ENCODE peak calls at places on chromosomes 3 and 15, in nine cellular contexts. One of them, this sample, is unnamed.

GRCh38 chr15:64521726-64522164 is 61.4 kb downstream of the ZNF609 start:
- DNase-seq in adrenal gland: peak; percentile 88
- DNase-seq in hepatocyte: peak; percentile 38
- DNase-seq in iPS DF 6.9: no peak
- DNase-seq in H7: peak; percentile 22
- DNase-seq in tibial nerve: no peak
- DNase-seq in neuronal stem cell: peak; percentile 9
- DNase-seq in heart left ventricle: peak; percentile 50
- DNase-seq in psoas muscle: no peak
- DNase-seq in this sample: peak; percentile 93

GRCh38 chr3:129121792-129122696 is at the start of gene RAB43:
- DNase-seq in heart left ventricle: peak; percentile 89
- DNase-seq in tibial nerve: peak; percentile 78
- DNase-seq in neuronal stem cell: peak; percentile 96
- DNase-seq in H7: peak; percentile 100
- DNase-seq in hepatocyte: peak; percentile 97
- DNase-seq in iPS DF 6.9: peak; percentile 90
- DNase-seq in psoas muscle: peak; percentile 92
- DNase-seq in adrenal gland: peak; percentile 94
- DNase-seq in this sample: peak; percentile 76

GRCh38 chr15:29822685-29823459 is 604 bp upstream of the TJP1 start:
- DNase-seq in neuronal stem cell: no peak
- DNase-seq in adrenal gland: peak; percentile 89
- DNase-seq in iPS DF 6.9: no peak
- DNase-seq in hepatocyte: peak; percentile 76
- DNase-seq in H7: peak; percentile 37
- DNase-seq in heart left ventricle: peak; percentile 79
- DNase-seq in tibial nerve: no peak
- DNase-seq in psoas muscle: peak; percentile 88
- DNase-seq in this sample: peak; percentile 59

GRCh38 chr15:83837946-83838571 is 184.1 kb downstream of the ADAMTSL3 start:
- DNase-seq in iPS DF 6.9: no peak
- DNase-seq in H7: peak; percentile 62
- DNase-seq in heart left ventricle: peak; percentile 55
- DNase-seq in adrenal gland: peak; percentile 54
- DNase-seq in hepatocyte: peak; percentile 52
- DNase-seq in psoas muscle: no peak
- DNase-seq in tibial nerve: no peak
- DNase-seq in neuronal stem cell: peak; percentile 23
- DNase-seq in this sample: peak; percentile 26

GRCh38 chr3:157120071-157120892 is 39.7 kb downstream of the CCNL1 start:
- DNase-seq in adrenal gland: no peak
- DNase-seq in heart left ventricle: no peak
- DNase-seq in H7: peak; percentile 41
- DNase-seq in iPS DF 6.9: no peak
- DNase-seq in psoas muscle: no peak
- DNase-seq in tibial nerve: no peak
- DNase-seq in hepatocyte: peak; percentile 68
- DNase-seq in neuronal stem cell: no peak
- DNase-seq in this sample: no peak

GRCh38 chr3:79018671-79019136 is 749.1 kb downstream of the ROBO1 start:
- DNase-seq in neuronal stem cell: peak; percentile 49
- DNase-seq in H7: peak; percentile 78
- DNase-seq in hepatocyte: peak; percentile 70
- DNase-seq in heart left ventricle: peak; percentile 61
- DNase-seq in tibial nerve: peak; percentile 23
- DNase-seq in adrenal gland: peak; percentile 72
- DNase-seq in psoas muscle: peak; percentile 81
- DNase-seq in iPS DF 6.9: peak; percentile 20
- DNase-seq in this sample: peak; percentile 72

GRCh38 chr15:86663304-86663703 is 583.6 kb downstream of the AGBL1 start:
- DNase-seq in iPS DF 6.9: no peak
- DNase-seq in neuronal stem cell: no peak
- DNase-seq in adrenal gland: no peak
- DNase-seq in psoas muscle: no peak
- DNase-seq in heart left ventricle: no peak
- DNase-seq in tibial nerve: no peak
- DNase-seq in hepatocyte: no peak
- DNase-seq in H7: no peak
- DNase-seq in this sample: no peak

GRCh38 chr15:29674661-29675533 is 147.4 kb downstream of the TJP1 start:
- DNase-seq in H7: peak; percentile 99
- DNase-seq in iPS DF 6.9: peak; percentile 67
- DNase-seq in neuronal stem cell: peak; percentile 76
- DNase-seq in heart left ventricle: peak; percentile 46
- DNase-seq in tibial nerve: no peak
- DNase-seq in hepatocyte: peak; percentile 92
- DNase-seq in psoas muscle: no peak
- DNase-seq in adrenal gland: no peak
- DNase-seq in this sample: no peak

GRCh38 chr3:156507285-156507684 is 47.6 kb downstream of the SSR3 start:
- DNase-seq in heart left ventricle: no peak
- DNase-seq in adrenal gland: no peak
- DNase-seq in tibial nerve: no peak
- DNase-seq in H7: no peak
- DNase-seq in psoas muscle: no peak
- DNase-seq in neuronal stem cell: no peak
- DNase-seq in hepatocyte: no peak
- DNase-seq in iPS DF 6.9: no peak
- DNase-seq in this sample: peak; percentile 27

GRCh38 chr15:60575995-60576394 is 97.1 kb upstream of the ICE2 start:
- DNase-seq in adrenal gland: no peak
- DNase-seq in H7: no peak
- DNase-seq in iPS DF 6.9: no peak
- DNase-seq in tibial nerve: no peak
- DNase-seq in heart left ventricle: no peak
- DNase-seq in psoas muscle: no peak
- DNase-seq in neuronal stem cell: no peak
- DNase-seq in hepatocyte: peak; percentile 25
- DNase-seq in this sample: peak; percentile 21

GRCh38 chr3:67654832-67655152 is 380 bp upstream of the SUCLG2 start:
- DNase-seq in iPS DF 6.9: no peak
- DNase-seq in H7: no peak
- DNase-seq in neuronal stem cell: no peak
- DNase-seq in adrenal gland: no peak
- DNase-seq in heart left ventricle: no peak
- DNase-seq in psoas muscle: no peak
- DNase-seq in hepatocyte: no peak
- DNase-seq in tibial nerve: peak; percentile 9
- DNase-seq in this sample: no peak

GRCh38 chr15:62112616-62113593 is 46.1 kb downstream of the C2CD4A start:
- DNase-seq in tibial nerve: no peak
- DNase-seq in psoas muscle: no peak
- DNase-seq in heart left ventricle: no peak
- DNase-seq in hepatocyte: peak; percentile 81
- DNase-seq in H7: no peak
- DNase-seq in neuronal stem cell: no peak
- DNase-seq in adrenal gland: peak; percentile 90
- DNase-seq in iPS DF 6.9: no peak
- DNase-seq in this sample: peak; percentile 96

GRCh38 chr3:163071684-163072083 is 1575.1 kb downstream of the OTOL1 start:
- DNase-seq in H7: no peak
- DNase-seq in tibial nerve: no peak
- DNase-seq in neuronal stem cell: no peak
- DNase-seq in psoas muscle: no peak
- DNase-seq in iPS DF 6.9: no peak
- DNase-seq in heart left ventricle: no peak
- DNase-seq in adrenal gland: no peak
- DNase-seq in hepatocyte: no peak
- DNase-seq in this sample: peak; percentile 17

DNA sequence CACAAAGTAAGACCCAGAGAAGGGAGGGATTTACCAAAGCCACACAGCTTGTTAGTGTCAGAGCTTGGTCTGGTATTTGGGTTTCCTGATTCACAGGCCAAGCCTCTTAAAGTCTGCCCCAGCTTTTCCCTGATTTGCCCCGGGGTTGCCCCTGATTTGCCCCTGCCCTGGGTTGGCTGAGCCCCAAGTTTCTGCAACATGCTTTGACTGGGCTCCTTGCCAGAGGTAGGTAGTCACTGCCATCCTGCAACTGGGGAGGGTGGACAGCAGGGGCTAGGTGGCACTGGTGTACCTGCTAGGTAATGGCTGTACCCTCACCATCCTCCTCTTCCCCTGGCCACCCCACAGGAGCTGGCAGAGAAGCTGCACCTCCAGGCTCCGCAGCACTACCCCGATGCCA is 2.5 kb downstream of the MPI start:
- DNase-seq in hepatocyte: no peak
- DNase-seq in iPS DF 6.9: no peak
- DNase-seq in heart left ventricle: peak; percentile 37
- DNase-seq in neuronal stem cell: no peak
- DNase-seq in tibial nerve: no peak
- DNase-seq in H7: no peak
- DNase-seq in adrenal gland: no peak
- DNase-seq in psoas muscle: peak; percentile 41
- DNase-seq in this sample: peak; percentile 57
- H3K36me3 ChIP-seq in hepatocyte: no peaks in the 10 kb centered on the region
- H3K36me3 ChIP-seq in iPS DF 6.9: peaks cover 9% of the 10 kb centered on the region
- H3K36me3 ChIP-seq in heart left ventricle: peaks cover 21% of the 10 kb centered on the region
- H3K36me3 ChIP-seq in neuronal stem cell: peaks cover 30% of the 10 kb centered on the region
- H3K36me3 ChIP-seq in tibial nerve: peaks cover 3% of the 10 kb centered on the region
- H3K36me3 ChIP-seq in H7: peaks cover 24% of the 10 kb centered on the region
- H3K36me3 ChIP-seq in adrenal gland: peaks cover 33% of the 10 kb centered on the region
- H3K36me3 ChIP-seq in psoas muscle: peaks cover 6% of the 10 kb centered on the region
- H3K36me3 ChIP-seq in this sample: peaks cover 9% of the 10 kb centered on the region

GRCh38 chr3:49512791-49513355 is 41.4 kb upstream of the BSN start:
- DNase-seq in adrenal gland: no peak
- DNase-seq in H7: no peak
- DNase-seq in tibial nerve: no peak
- DNase-seq in psoas muscle: no peak
- DNase-seq in hepatocyte: no peak
- DNase-seq in iPS DF 6.9: no peak
- DNase-seq in neuronal stem cell: no peak
- DNase-seq in heart left ventricle: no peak
- DNase-seq in this sample: no peak
- H3K36me3 ChIP-seq in adrenal gland: peaks cover 10% of the 10 kb centered on the region
- H3K36me3 ChIP-seq in H7: peaks cover 20% of the 10 kb centered on the region
- H3K36me3 ChIP-seq in tibial nerve: no peaks in the 10 kb centered on the region
- H3K36me3 ChIP-seq in psoas muscle: peaks cover 2% of the 10 kb centered on the region
- H3K36me3 ChIP-seq in hepatocyte: no peaks in the 10 kb centered on the region
- H3K36me3 ChIP-seq in iPS DF 6.9: peaks cover 14% of the 10 kb centered on the region
- H3K36me3 ChIP-seq in neuronal stem cell: peaks cover 30% of the 10 kb centered on the region
- H3K36me3 ChIP-seq in heart left ventricle: peaks cover 64% of the 10 kb centered on the region
- H3K36me3 ChIP-seq in this sample: peaks cover 7% of the 10 kb centered on the region

GRCh38 chr3:169980055-169980454 is 13.4 kb downstream of the SEC62 start:
- DNase-seq in adrenal gland: no peak
- DNase-seq in tibial nerve: no peak
- DNase-seq in psoas muscle: no peak
- DNase-seq in neuronal stem cell: no peak
- DNase-seq in hepatocyte: peak; percentile 22
- DNase-seq in iPS DF 6.9: no peak
- DNase-seq in H7: no peak
- DNase-seq in heart left ventricle: no peak
- DNase-seq in this sample: no peak
- H3K36me3 ChIP-seq in adrenal gland: peaks cover 88% of the 10 kb centered on the region
- H3K36me3 ChIP-seq in tibial nerve: no peaks in the 10 kb centered on the region
- H3K36me3 ChIP-seq in psoas muscle: peaks cover 18% of the 10 kb centered on the region
- H3K36me3 ChIP-seq in neuronal stem cell: peaks cover 18% of the 10 kb centered on the region
- H3K36me3 ChIP-seq in hepatocyte: no peaks in the 10 kb centered on the region
- H3K36me3 ChIP-seq in iPS DF 6.9: peaks cover 3% of the 10 kb centered on the region
- H3K36me3 ChIP-seq in H7: peaks cover 15% of the 10 kb centered on the region
- H3K36me3 ChIP-seq in heart left ventricle: peaks cover 100% of the 10 kb centered on the region
- H3K36me3 ChIP-seq in this sample: peaks cover 35% of the 10 kb centered on the region

GRCh38 chr3:194447657-194448056 is 39.1 kb downstream of the ATP13A3 start:
- DNase-seq in tibial nerve: no peak
- DNase-seq in heart left ventricle: no peak
- DNase-seq in psoas muscle: no peak
- DNase-seq in hepatocyte: no peak
- DNase-seq in adrenal gland: no peak
- DNase-seq in neuronal stem cell: no peak
- DNase-seq in iPS DF 6.9: no peak
- DNase-seq in H7: no peak
- DNase-seq in this sample: no peak

GRCh38 chr3:194446754-194447153 is 40.0 kb downstream of the ATP13A3 start:
- DNase-seq in psoas muscle: no peak
- DNase-seq in heart left ventricle: no peak
- DNase-seq in adrenal gland: no peak
- DNase-seq in iPS DF 6.9: no peak
- DNase-seq in tibial nerve: no peak
- DNase-seq in neuronal stem cell: no peak
- DNase-seq in H7: no peak
- DNase-seq in hepatocyte: no peak
- DNase-seq in this sample: no peak

GRCh38 chr3:194443911-194444310 is 42.9 kb downstream of the ATP13A3 start:
- DNase-seq in tibial nerve: no peak
- DNase-seq in H7: no peak
- DNase-seq in hepatocyte: no peak
- DNase-seq in iPS DF 6.9: no peak
- DNase-seq in heart left ventricle: no peak
- DNase-seq in psoas muscle: no peak
- DNase-seq in neuronal stem cell: no peak
- DNase-seq in adrenal gland: no peak
- DNase-seq in this sample: no peak

GRCh38 chr3:194447161-194447560 is 39.6 kb downstream of the ATP13A3 start:
- DNase-seq in iPS DF 6.9: no peak
- DNase-seq in heart left ventricle: no peak
- DNase-seq in H7: no peak
- DNase-seq in hepatocyte: peak; percentile 46
- DNase-seq in adrenal gland: no peak
- DNase-seq in psoas muscle: no peak
- DNase-seq in tibial nerve: no peak
- DNase-seq in neuronal stem cell: no peak
- DNase-seq in this sample: no peak

DNA sequence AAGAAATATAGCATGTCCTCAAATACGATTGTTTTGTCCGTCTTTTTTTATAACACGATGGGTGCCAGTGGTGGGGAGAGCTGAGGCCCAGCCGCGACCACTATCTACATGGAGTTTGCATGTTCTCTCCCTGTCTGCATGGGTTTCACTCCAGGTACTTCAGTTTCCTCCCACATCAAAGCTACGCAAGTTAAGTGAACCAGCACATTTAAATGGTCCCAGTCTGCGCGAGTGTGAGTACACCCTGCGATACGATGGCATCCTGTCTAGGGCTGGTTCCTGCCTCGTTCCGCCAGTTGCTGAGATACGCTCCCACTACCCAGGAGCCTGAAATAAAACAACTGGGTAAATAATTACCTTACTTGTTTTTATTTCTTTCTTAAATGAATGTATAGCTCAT is 40.6 kb downstream of the ATP13A3 start:
- DNase-seq in adrenal gland: no peak
- DNase-seq in H7: no peak
- DNase-seq in psoas muscle: no peak
- DNase-seq in heart left ventricle: no peak
- DNase-seq in iPS DF 6.9: no peak
- DNase-seq in neuronal stem cell: no peak
- DNase-seq in hepatocyte: no peak
- DNase-seq in tibial nerve: no peak
- DNase-seq in this sample: no peak
- H3K36me3 ChIP-seq in adrenal gland: peaks cover 47% of the 10 kb centered on the region
- H3K36me3 ChIP-seq in H7: peaks cover 10% of the 10 kb centered on the region
- H3K36me3 ChIP-seq in psoas muscle: peaks cover 5% of the 10 kb centered on the region
- H3K36me3 ChIP-seq in heart left ventricle: peaks cover 98% of the 10 kb centered on the region
- H3K36me3 ChIP-seq in iPS DF 6.9: peaks cover 7% of the 10 kb centered on the region
- H3K36me3 ChIP-seq in neuronal stem cell: peaks cover 15% of the 10 kb centered on the region
- H3K36me3 ChIP-seq in hepatocyte: no peaks in the 10 kb centered on the region
- H3K36me3 ChIP-seq in tibial nerve: peaks cover 4% of the 10 kb centered on the region
- H3K36me3 ChIP-seq in this sample: peaks cover 34% of the 10 kb centered on the region

DNA sequence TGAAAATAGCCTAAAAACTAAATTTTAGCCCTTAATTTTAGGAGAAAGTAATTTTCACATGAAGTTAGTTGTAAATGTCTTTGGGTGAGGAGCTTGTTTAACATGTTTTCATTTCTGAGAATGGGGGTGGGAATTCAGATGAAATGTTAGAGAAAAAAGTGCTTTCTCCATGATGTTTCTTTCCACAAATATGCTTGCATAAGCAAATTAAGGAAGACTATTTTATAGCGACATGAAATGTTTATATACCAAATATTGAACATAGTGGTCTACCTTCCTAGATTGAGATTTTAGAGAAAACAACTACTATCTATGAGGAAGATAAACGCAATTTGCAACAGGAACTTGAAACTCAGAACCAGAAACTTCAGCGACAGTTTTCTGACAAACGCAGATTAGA is 13.0 kb upstream of the RPLP1 start:
- DNase-seq in tibial nerve: no peak
- DNase-seq in hepatocyte: no peak
- DNase-seq in heart left ventricle: no peak
- DNase-seq in iPS DF 6.9: no peak
- DNase-seq in H7: no peak
- DNase-seq in neuronal stem cell: no peak
- DNase-seq in adrenal gland: no peak
- DNase-seq in psoas muscle: no peak
- DNase-seq in this sample: no peak
- H3K36me3 ChIP-seq in tibial nerve: no peaks in the 10 kb centered on the region
- H3K36me3 ChIP-seq in hepatocyte: no peaks in the 10 kb centered on the region
- H3K36me3 ChIP-seq in heart left ventricle: no peaks in the 10 kb centered on the region
- H3K36me3 ChIP-seq in iPS DF 6.9: peaks cover 24% of the 10 kb centered on the region
- H3K36me3 ChIP-seq in H7: peaks cover 35% of the 10 kb centered on the region
- H3K36me3 ChIP-seq in neuronal stem cell: peaks cover 27% of the 10 kb centered on the region
- H3K36me3 ChIP-seq in adrenal gland: no peaks in the 10 kb centered on the region
- H3K36me3 ChIP-seq in psoas muscle: no peaks in the 10 kb centered on the region
- H3K36me3 ChIP-seq in this sample: peaks cover 38% of the 10 kb centered on the region

This sample was measured in mammary epithelial cell.